ENCODE peak calls at places on chromosome 1, in seven cellular contexts. F is adrenal gland, X is lower leg skin, R is suprapubic skin, I is A549, V is H54, B is sigmoid colon. E is an unnamed sample.

GRCh38 chr1:101996830-101997485 is at the start of gene OLFM3:
- DNase-seq in V (no peak), R (no peak), B (no peak), F (no peak), I (no peak), X (no peak), E (peak; percentile 1)

GRCh38 chr1:199522338-199522737 is 505.2 kb upstream of the NR5A2 start:
- DNase-seq in B (no peak), F (no peak), R (no peak), X (no peak), I (no peak), V (no peak), E (no peak)

GRCh38 chr1:207959141-207959825 is 48.4 kb upstream of the CD34 start:
- DNase-seq in R (peak; percentile 91), B (peak; percentile 94), X (peak; percentile 94), I (no peak), V (no peak), F (peak; percentile 82), E (peak; percentile 62)

GRCh38 chr1:22461678-22462527 is 10.3 kb downstream of the ZBTB40 start:
- DNase-seq in B (no peak), I (no peak), R (no peak), F (no peak), V (no peak), X (no peak), E (no peak)

GRCh38 chr1:27403931-27404330 is 11.5 kb downstream of the GPR3 start:
- DNase-seq in X (no peak), V (no peak), F (no peak), R (no peak), I (no peak), B (no peak), E (no peak)

GRCh38 chr1:198534540-198535413 is 5.7 kb downstream of the ATP6V1G3 start:
- DNase-seq in I (no peak), V (no peak), R (no peak), X (no peak), F (no peak), B (no peak), E (no peak)

GRCh38 chr1:61284226-61284854 is 202.0 kb downstream of the NFIA start:
- DNase-seq in X (no peak), F (no peak), I (no peak), B (no peak), R (no peak), V (no peak), E (no peak)

GRCh38 chr1:42766723-42767509 is at the start of the genes C1orf50 and P3H1:
- DNase-seq in B (peak; percentile 100), F (peak; percentile 100), V (peak; percentile 94), R (peak; percentile 100), X (peak; percentile 100), I (peak; percentile 83), E (peak; percentile 100)

GRCh38 chr1:230139306-230139705 is 72.3 kb downstream of the GALNT2 start:
- DNase-seq in F (no peak), R (no peak), B (no peak), X (no peak), V (no peak), I (no peak), E (peak; percentile 86)

GRCh38 chr1:230141002-230141648 is 74.1 kb downstream of the GALNT2 start:
- DNase-seq in I (no peak), F (no peak), R (no peak), V (no peak), X (no peak), B (peak; percentile 81), E (no peak)

GRCh38 chr1:230141797-230142607 is 75.0 kb downstream of the GALNT2 start:
- DNase-seq in B (no peak), I (no peak), V (no peak), X (no peak), R (no peak), F (no peak), E (no peak)

GRCh38 chr1:230139741-230140140 is 72.7 kb downstream of the GALNT2 start:
- DNase-seq in F (no peak), B (no peak), V (no peak), X (no peak), I (no peak), R (no peak), E (no peak)

DNA sequence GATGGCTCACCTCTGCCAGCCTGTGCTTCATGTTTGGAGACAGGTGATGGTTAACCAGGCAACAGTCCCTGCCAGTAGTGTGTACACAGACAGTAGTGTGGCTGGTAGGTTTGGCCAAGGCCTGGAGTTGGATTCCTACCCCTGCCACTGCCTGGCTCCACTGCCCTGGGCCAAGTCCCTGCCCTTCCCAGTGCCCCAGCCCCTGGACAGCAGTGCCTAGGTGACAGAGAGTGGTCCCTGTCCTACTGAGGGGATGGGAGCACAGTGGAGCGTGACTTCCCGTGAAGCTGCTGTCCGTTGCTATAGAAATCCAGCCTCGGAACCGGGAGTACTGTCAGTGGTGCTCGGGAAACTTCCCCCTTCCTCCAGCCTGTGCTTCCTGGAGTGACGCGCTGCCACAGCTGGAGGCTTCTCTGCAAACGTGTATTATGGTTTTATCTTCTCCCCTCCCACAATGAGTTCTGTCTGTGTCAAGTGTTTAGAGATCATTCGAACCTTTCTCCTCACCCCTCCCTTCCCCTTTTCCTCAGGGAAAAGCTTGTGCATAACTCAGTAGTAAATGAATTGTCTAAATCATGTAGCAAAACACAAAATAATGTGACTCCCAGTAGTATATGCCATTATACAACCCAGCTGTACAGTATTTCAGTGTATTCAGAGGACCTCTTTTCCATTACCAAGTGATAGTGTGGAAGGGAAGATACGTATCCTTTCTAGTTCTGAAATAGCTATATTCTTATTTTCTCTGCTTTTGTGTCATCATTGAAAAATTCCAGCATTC is 73.4 kb downstream of the GALNT2 start:
- DNase-seq in R (no peak), I (no peak), B (peak; percentile 80), F (no peak), V (no peak), X (no peak), E (peak; percentile 44)
- TF ChIP-seq POLR2A in R (no peak), I (no peak), B (no peak), F (no peak), V (no peak), X (no peak), E (no peak)

GRCh38 chr1:153919879-153920852 is 2.6 kb downstream of the GATAD2B start:
- DNase-seq in X (no peak), F (no peak), V (no peak), B (no peak), I (no peak), R (no peak), E (peak; percentile 46)

GRCh38 chr1:153922838-153923652 is at the start of gene GATAD2B:
- DNase-seq in R (peak; percentile 100), I (peak; percentile 98), X (peak; percentile 100), F (peak; percentile 100), V (peak; percentile 97), B (peak; percentile 100), E (peak; percentile 100)

GRCh38 chr1:153922076-153922837 is 515 bp downstream of the GATAD2B start:
- DNase-seq in X (peak; percentile 91), I (peak; percentile 49), F (peak; percentile 44), B (no peak), R (no peak), V (no peak), E (peak; percentile 84)

GRCh38 chr1:153921803-153922075 is 1.0 kb downstream of the GATAD2B start:
- DNase-seq in V (no peak), R (no peak), X (no peak), B (no peak), I (no peak), F (no peak), E (no peak)

DNA sequence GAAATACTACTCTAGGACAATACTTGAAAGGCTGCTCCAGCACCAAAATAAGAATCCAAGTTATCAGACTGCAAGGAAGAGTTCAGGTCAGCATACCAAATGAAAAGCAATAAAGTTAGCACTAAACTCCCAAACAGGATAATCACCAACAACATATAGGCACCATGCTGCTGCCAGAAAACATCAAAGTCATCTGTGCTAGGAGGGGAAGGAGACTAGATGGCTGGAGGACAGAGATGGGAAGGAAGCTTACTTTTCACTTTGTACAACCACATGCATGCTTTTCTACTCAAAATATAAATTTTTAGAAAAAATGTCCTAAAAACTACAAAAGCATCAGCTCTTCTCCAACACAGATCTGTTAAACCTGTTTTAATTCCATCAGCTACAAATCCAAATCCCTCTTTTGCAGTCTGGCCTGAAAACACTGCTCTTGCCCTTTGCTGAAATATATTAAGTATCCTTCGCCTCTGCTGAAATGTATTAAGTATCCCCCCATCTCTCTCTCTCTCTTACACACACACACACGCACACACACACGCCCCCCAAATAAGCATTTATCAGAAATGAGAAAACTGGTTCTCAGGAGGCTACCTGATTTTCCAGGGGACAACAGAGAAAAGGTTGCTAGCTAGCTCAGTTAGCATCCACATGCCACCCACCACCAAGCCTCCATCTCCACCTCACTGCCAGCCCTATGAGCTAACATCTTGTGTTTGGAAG is 1.5 kb downstream of the GATAD2B start:
- DNase-seq in V (no peak), I (no peak), B (no peak), F (no peak), R (no peak), X (no peak), E (peak; percentile 43)
- TF ChIP-seq POLR2A in V (no peak), I (no peak), B (no peak), F (no peak), R (no peak), X (no peak), E (no peak)

DNA sequence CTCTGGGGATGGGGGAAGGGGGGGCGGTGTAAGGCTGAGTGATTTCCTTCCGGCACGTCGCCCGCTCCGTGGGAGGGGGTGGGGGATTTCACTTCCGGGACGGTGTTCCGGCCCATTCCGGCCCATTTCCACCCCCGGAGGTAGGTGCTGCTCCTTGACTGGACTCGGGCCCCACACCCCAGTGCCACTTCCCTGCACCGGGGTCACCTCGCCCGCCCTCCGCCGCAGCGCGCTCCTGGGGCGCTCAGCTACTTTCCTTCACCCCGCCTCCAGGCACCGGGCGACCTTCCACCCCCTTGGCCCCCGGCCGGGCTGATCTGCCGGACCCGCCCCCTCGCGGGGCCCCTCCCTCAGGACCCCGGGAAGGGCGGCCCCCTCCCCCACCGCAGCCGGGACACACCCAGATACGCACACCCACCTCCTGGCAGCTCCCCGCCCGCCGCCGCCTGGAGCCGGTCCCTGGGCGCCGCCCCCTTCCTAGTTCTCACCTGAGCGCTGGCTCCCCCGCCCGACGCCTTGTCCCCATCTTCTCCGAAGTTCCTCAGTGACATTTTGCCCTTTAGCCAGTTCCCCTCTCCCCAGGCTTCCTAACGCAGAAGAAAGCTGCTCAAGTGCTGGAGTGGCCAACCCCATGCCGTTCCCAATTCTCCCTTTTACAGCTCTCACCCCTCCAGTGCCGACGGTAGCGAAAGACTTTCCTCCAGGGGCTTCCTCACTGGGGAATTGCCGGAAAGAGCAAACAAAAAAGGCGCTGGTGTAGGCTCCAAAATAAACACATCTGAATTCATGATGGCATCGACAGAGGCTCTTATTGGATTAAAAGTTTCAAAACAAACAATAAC is at the start of gene ZBTB37:
- DNase-seq in F (peak; percentile 90), B (peak; percentile 91), I (peak; percentile 65), V (peak; percentile 75), R (peak; percentile 91), X (peak; percentile 98), E (peak; percentile 87)
- TF ChIP-seq POLR2A in F (no peak), B (peak; percentile 23), I (peak; percentile 39), V (peak; percentile 33), R (no peak), X (no peak), E (no peak)

GRCh38 chr1:155856257-155856974 is 598 bp downstream of the GON4L start:
- DNase-seq in V (no peak), F (no peak), I (no peak), B (no peak), X (no peak), R (no peak), E (no peak)

GRCh38 chr1:155859234-155859829 is at the start of gene SYT11:
- DNase-seq in F (peak; percentile 95), V (peak; percentile 80), X (peak; percentile 99), B (peak; percentile 97), I (peak; percentile 91), R (peak; percentile 96), E (peak; percentile 94)

GRCh38 chr1:155859881-155860841 is 794 bp downstream of the SYT11 start:
- DNase-seq in X (peak; percentile 95), I (no peak), R (no peak), B (peak; percentile 91), V (peak; percentile 54), F (peak; percentile 72), E (peak; percentile 83)

GRCh38 chr1:155858805-155859233 is 548 bp upstream of the SYT11 start:
- DNase-seq in I (peak; percentile 67), F (no peak), X (no peak), B (no peak), R (no peak), V (no peak), E (no peak)

GRCh38 chr1:155856975-155857930 is at the start of gene GON4L:
- DNase-seq in X (peak; percentile 97), B (peak; percentile 94), I (peak; percentile 96), V (peak; percentile 92), R (peak; percentile 93), F (peak; percentile 87), E (peak; percentile 96)
- TF ChIP-seq POLR2A in X (no peak), B (no peak), I (peak; percentile 92), V (peak; percentile 96), R (no peak), F (no peak), E (peak; percentile 86)

E was measured in erythroblast.